ENCODE peak calls at places on chromosomes 7 and 10, in four cellular contexts. A, H, C and U are unnamed samples.

GRCh38 chr7:101950450-101951119 is 133.2 kb downstream of the CUX1 start:
- DNase-seq in A (peak), H (no peak), C (no peak), U (no peak)

GRCh38 chr7:155763721-155764431 is 48.4 kb downstream of the SHH start:
- DNase-seq in A (peak), C (no peak), H (no peak), U (peak)

GRCh38 chr7:157235357-157236018 is 96.8 kb downstream of the UBE3C start:
- DNase-seq in A (no peak), C (no peak), H (peak), U (no peak)

GRCh38 chr10:118900617-118901016 is 128.9 kb upstream of the NANOS1 start:
- DNase-seq in C (no peak), H (no peak), A (no peak), U (no peak)

GRCh38 chr7:123191132-123191531 is 8.6 kb downstream of the SLC13A1 start:
- DNase-seq in H (peak), A (no peak), C (no peak), U (no peak)

GRCh38 chr7:141573511-141573910 is 22.3 kb downstream of the AGK start:
- DNase-seq in A (no peak), C (no peak), H (no peak), U (no peak)

GRCh38 chr10:97898429-97898828 is 48.8 kb downstream of the GOLGA7B start:
- DNase-seq in H (no peak), C (no peak), A (peak), U (no peak)

GRCh38 chr7:111098011-111098925 is 7.3 kb downstream of the LRRN3 start:
- DNase-seq in C (peak), H (no peak), A (peak), U (peak)

GRCh38 chr7:73941836-73942551 is 81.0 kb downstream of the TMEM270 start:
- DNase-seq in A (peak), H (peak), C (no peak), U (no peak)

GRCh38 chr10:131946880-131947279 is 34.8 kb downstream of the BNIP3 start:
- DNase-seq in C (no peak), H (no peak), A (no peak), U (no peak)

GRCh38 chr10:131946321-131946751 is 35.4 kb downstream of the BNIP3 start:
- DNase-seq in C (no peak), H (no peak), A (peak), U (no peak)

GRCh38 chr10:131942455-131942854 is 39.3 kb downstream of the BNIP3 start:
- DNase-seq in A (no peak), H (no peak), C (no peak), U (no peak)

GRCh38 chr10:131938681-131939080 is 37.9 kb downstream of the PPP2R2D start:
- DNase-seq in H (no peak), A (no peak), C (no peak), U (no peak)

GRCh38 chr10:131943021-131943814 is 38.5 kb downstream of the BNIP3 start:
- DNase-seq in H (no peak), C (no peak), A (peak), U (no peak)
- H3K27ac ChIP-seq in H (no peak), C (no peak), A (no peak), U (no peak)

DNA sequence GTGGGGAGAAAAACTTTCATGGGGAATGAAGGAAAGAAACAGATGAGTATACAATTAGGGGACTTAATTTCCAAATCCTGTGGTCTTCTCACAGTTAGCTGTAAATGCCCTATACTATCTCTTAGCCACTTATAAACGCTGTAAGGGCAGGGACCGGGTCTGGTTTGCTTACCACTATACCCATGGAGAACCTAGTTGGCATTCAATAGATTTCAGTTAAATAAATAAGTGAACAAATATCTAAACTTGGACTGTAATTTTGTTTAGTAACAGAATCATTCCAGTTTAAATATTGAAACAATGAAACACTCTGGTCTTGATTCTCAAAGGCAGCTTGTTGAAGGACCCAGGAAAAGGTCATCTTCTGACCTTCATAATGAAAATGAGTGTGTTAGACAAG is 158.3 kb downstream of the PLXDC2 start:
- DNase-seq in C (no peak), A (no peak), H (no peak), U (no peak)
- H3K27ac ChIP-seq in C (no peak), A (no peak), H (no peak), U (no peak)

GRCh38 chr7:116235380-116235779 is 25.0 kb downstream of the TES start:
- DNase-seq in C (no peak), H (no peak), A (no peak), U (no peak)

GRCh38 chr7:116231543-116232401 is 21.4 kb downstream of the TES start:
- DNase-seq in C (no peak), H (no peak), A (peak), U (no peak)

GRCh38 chr7:116234517-116235200 is 24.3 kb downstream of the TES start:
- DNase-seq in H (no peak), C (no peak), A (no peak), U (no peak)

GRCh38 chr7:116232402-116232749 is 22.0 kb downstream of the TES start:
- DNase-seq in H (no peak), C (no peak), A (peak), U (no peak)

DNA sequence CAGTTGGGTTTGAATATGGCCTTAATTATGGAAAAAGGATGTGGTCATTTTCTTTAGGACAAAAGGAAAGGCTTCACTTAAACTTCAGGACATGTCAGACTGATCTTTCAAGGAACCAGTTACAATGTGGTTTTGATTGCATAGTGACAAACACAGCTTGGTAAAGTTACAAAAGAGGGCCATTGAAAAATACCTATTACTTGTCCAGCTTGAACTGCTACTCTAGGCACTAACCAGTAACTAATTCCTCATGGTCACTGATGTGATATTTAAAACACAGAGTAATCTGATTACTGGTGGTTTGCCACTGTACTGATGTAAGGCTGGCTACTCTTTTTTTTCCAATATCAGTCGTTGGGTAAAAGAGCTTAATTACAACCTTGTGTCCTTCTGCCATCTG is 22.6 kb downstream of the TES start:
- DNase-seq in C (no peak), A (no peak), H (no peak), U (no peak)
- H3K27ac ChIP-seq in C (no peak), A (no peak), H (peak), U (no peak)

GRCh38 chr7:23680417-23681405 is 712 bp downstream of the FAM221A start:
- DNase-seq in A (peak), H (peak), C (peak), U (peak)

GRCh38 chr7:23687011-23687410 is 7.0 kb downstream of the FAM221A start:
- DNase-seq in H (peak), A (no peak), C (no peak), U (no peak)

GRCh38 chr7:23691320-23691719 is 11.3 kb downstream of the FAM221A start:
- DNase-seq in C (no peak), A (no peak), H (peak), U (no peak)

GRCh38 chr7:23689165-23689564 is 9.2 kb downstream of the FAM221A start:
- DNase-seq in A (no peak), H (no peak), C (no peak), U (no peak)

DNA sequence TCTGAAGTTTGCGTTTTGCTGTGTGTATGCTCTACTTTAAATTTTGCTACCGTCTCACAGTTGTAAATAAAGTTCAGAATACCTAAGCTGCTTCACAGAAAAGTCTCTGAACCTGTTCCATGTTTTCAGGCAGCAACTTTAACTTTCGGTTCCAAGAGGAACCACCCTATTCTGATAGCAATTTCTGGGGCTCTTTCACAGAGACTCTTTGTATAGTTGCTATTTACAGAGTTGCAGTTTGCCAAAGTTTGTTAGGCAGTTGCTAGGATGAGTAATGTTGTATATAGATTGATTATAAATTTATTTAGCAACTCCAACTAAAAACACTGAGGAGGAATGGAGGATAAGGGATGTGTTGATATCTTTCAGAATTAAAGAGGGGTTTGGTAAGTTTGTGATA is 5.8 kb downstream of the FAM221A start:
- DNase-seq in C (no peak), H (peak), A (peak), U (no peak)
- H3K27ac ChIP-seq in C (peak), H (no peak), A (no peak), U (no peak)

GRCh38 chr10:69807122-69807521 is 5.4 kb downstream of the COL13A1 start:
- DNase-seq in H (peak), C (no peak), A (peak), U (no peak)
- H3K27ac ChIP-seq in H (peak), C (no peak), A (no peak), U (no peak)

DNA sequence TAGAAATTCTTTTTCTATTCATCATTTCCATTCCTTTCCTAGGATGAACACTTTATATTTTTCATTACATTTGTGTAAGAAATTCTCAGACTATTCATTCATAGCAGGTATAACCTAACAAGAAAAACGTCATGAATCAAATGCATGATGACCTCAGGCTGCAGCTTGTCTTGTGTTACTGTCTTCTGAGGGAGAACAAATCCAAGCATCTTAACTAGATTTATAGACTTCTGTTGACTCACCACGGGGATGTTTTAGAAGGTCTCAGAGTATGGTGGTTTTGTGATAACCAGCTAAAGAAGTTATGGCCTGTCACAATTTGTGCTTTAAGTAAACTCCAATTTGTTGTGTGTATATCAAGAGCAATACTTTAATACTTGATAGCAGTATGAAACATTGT is 102.7 kb downstream of the ANKRD7 start:
- DNase-seq in A (no peak), C (no peak), H (no peak), U (no peak)
- H3K27ac ChIP-seq in A (no peak), C (no peak), H (no peak), U (no peak)

DNA sequence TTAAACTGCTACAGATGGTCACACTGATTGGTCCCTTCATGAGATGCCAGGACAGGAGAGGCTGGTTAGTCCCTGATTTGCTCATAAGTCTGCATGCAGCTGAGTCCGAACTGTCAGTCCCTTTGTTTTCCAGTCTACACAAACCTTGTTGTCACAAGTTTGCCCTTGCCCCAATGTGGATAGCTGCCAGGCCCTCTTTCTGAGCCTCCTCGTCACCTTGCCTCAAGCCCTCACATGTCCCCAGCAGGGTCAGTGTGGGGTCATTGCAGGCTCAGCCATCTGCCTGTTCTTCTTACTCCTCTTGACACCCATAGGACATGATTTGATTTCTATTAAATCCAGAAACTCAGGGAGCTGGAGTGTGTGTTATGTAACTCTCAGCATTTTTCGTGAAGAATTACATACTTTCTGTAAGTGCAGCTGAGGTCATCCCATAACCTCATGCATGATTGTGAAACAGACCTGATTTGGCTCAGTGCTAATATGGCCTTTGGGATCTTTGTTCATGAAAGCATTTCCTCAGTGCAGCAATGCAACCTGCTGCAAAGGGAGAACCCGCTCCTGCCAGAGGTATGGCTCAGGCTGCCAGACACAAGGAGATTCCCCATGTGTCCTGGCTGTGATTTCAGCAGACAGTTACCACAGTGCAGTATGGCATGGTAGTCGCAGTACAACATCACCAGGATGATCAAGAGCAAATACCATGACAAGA is 70.0 kb upstream of the ZMIZ2 start:
- DNase-seq in A (peak), H (peak), C (no peak), U (no peak)
- H3K27ac ChIP-seq in A (peak), H (peak), C (no peak), U (no peak)

GRCh38 chr7:114981323-114981722 is 59.4 kb downstream of the MDFIC start:
- DNase-seq in H (no peak), C (no peak), A (no peak), U (no peak)

GRCh38 chr7:114977277-114977676 is 55.4 kb downstream of the MDFIC start:
- DNase-seq in C (no peak), A (no peak), H (no peak), U (no peak)

GRCh38 chr7:114976666-114977065 is 54.8 kb downstream of the MDFIC start:
- DNase-seq in A (peak), H (no peak), C (no peak), U (no peak)

GRCh38 chr7:114979388-114979787 is 57.5 kb downstream of the MDFIC start:
- DNase-seq in C (no peak), A (peak), H (peak), U (no peak)

DNA sequence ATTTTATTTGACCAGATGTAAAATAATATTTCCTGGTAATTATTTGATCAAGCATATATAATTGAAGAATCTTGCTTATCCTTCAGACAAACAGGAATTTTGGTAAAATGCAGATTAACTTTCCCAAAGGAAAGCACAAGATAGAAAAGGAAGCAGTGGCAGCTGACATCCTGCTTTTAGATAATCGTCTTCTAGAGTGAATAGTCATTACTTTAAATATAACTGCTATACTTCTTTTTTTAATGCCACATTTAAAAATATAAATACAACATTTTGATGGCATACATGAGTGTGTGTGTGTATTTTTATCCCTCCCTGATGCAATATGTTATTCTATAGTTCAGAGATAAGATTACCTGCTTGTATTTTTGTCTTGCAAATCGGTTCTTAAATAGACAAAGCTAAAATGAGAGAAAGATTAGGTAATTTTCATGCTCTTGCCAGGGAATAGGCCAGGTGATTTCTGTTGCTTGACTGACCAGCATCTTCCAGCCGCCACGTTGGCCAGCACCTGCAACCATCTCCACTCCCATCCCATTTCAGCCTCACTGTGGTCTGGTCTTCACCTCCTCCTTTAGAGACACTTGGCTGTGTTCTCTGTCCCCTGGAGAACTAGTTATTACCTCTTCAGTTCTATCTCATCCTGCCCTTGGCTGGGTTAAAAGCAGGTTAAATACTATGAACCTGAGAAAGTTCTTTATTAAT is 58.1 kb downstream of the MDFIC start:
- DNase-seq in C (no peak), A (no peak), H (no peak), U (no peak)
- H3K27ac ChIP-seq in C (no peak), A (no peak), H (no peak), U (no peak)